ENCODE peak calls at places on chromosomes 3 and 15, in four cellular contexts. W is HFF-Myc, I is AG10803, U is GM12865. X is an unnamed sample.

GRCh38 chr3:63611382-63611781 is 41.1 kb upstream of the SNTN start:
- DNase-seq in W (no peak), I (peak), U (no peak), X (no peak)

GRCh38 chr3:127124135-127124534 is 68.8 kb upstream of the PRR23E start:
- DNase-seq in W (no peak), I (no peak), U (no peak), X (no peak)

GRCh38 chr3:51929420-51930003 is 12.2 kb downstream of the RRP9 start:
- DNase-seq in W (no peak), I (no peak), U (no peak), X (no peak)

GRCh38 chr3:124997303-124998246 is 58.2 kb downstream of the HEG1 start:
- DNase-seq in W (no peak), I (no peak), U (no peak), X (no peak)

GRCh38 chr3:69932501-69932900 is 67.0 kb upstream of the SAMMSON start:
- DNase-seq in W (no peak), I (no peak), U (no peak), X (no peak)

GRCh38 chr15:65326109-65326508 is 21.6 kb downstream of the RNU5B-1 start:
- DNase-seq in W (no peak), I (no peak), U (no peak), X (no peak)

GRCh38 chr15:29039466-29040366 is 153.9 kb downstream of the APBA2 start:
- DNase-seq in W (no peak), I (no peak), U (peak), X (no peak)

GRCh38 chr3:189724366-189724765 is 93.2 kb downstream of the TP63 start:
- DNase-seq in W (no peak), I (peak), U (no peak), X (no peak)

GRCh38 chr15:70792171-70792573 is 28.8 kb upstream of the UACA start:
- DNase-seq in W (no peak), I (peak), U (no peak), X (peak)

GRCh38 chr15:51874751-51875644 is 45.5 kb downstream of the TMOD3 start:
- DNase-seq in W (peak), I (peak), U (no peak), X (peak)

GRCh38 chr3:116445291-116445841 is at the start of gene LSAMP:
- DNase-seq in W (no peak), I (peak), U (no peak), X (no peak)

GRCh38 chr15:78691167-78691872 is 50.3 kb upstream of the CHRNB4 start:
- DNase-seq in W (no peak), I (no peak), U (no peak), X (no peak)

GRCh38 chr3:123660900-123661299 is 76.0 kb upstream of the HACD2 start:
- DNase-seq in W (peak), I (peak), U (no peak), X (peak)

GRCh38 chr15:89130194-89130593 is 41.9 kb downstream of the ABHD2 start:
- DNase-seq in W (no peak), I (no peak), U (peak), X (no peak)

GRCh38 chr3:196985954-196986885 is 17.6 kb upstream of the PIGZ start:
- DNase-seq in W (no peak), I (no peak), U (no peak), X (no peak)

GRCh38 chr3:171383206-171384018 is 76.8 kb downstream of the TNIK start:
- DNase-seq in W (no peak), I (peak), U (peak), X (no peak)

GRCh38 chr15:39767921-39768320 is 14.7 kb downstream of the FSIP1 start:
- DNase-seq in W (no peak), I (no peak), U (no peak), X (no peak)
- TF ChIP-seq CTCF in W (no peak), I (no peak), U (no peak), X (no peak)

GRCh38 chr3:9786825-9787654 is 5.2 kb downstream of the TADA3 start:
- DNase-seq in W (no peak), I (no peak), U (no peak), X (no peak)
- TF ChIP-seq CTCF in W (peak), I (peak), U (peak), X (peak)

GRCh38 chr15:75143738-75144334 is 57.8 kb upstream of the C15orf39 start:
- DNase-seq in W (no peak), I (no peak), U (no peak), X (no peak)
- TF ChIP-seq CTCF in W (no peak), I (no peak), U (no peak), X (no peak)

DNA sequence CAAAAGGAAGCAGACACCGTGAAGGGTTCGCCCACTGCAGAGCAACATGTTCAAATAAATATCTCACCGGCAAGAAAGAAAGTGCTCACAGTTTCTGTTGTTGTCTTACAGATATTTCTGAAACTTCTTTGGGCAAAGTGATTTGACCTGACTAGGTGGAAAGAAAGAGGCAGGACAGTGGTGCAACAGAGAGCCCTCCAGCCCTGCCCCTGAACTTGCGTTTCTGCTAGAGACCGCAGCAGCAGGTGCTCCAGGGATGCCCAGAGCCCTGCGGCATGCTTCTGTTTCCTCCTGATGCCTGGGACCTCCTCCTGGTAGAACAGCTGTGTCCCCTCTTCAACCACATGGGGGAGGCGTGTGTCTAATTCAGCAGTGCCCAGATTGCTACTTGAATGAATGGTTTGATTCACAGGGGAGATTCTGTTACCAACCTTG is 123.4 kb downstream of the ATP10A start:
- DNase-seq in W (peak), I (peak), U (peak), X (peak)
- TF ChIP-seq CTCF in W (peak), I (peak), U (no peak), X (peak)

DNA sequence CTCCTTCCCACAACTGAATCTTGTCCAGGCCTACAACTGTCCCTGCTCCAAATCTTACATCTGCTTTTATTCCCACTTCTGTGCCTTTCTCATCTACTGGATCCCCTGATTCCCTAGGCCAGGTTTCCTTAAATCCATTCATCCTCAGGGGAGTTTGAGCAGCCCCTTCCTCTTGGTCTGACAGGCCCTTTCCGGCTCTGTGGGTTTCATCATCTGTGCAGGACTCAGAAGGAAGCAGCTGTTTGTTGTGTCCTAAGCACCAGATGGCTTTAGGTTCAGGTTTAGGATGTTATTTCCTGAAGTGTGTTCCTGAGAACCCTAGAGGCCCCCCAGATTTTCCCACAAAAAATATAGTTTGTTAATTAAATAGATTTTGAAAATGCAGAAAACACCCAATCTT is 127.9 kb upstream of the IL12A start:
- DNase-seq in W (no peak), I (no peak), U (no peak), X (no peak)
- TF ChIP-seq CTCF in W (no peak), I (no peak), U (no peak), X (no peak)